ENCODE peak calls at places on chromosome 14, in seven cellular contexts. I is NCI-H2081; H is esophagus squamous epithelium; Q is EL; A is DND-41; T is activated naive CD4-positive, alpha-beta T cell treated with anti-CD3 and anti-CD28 coated beads for 36 hours; K is SK-N-SH. V is an unnamed sample.

GRCh38 chr14:51676549-51676948 is 24.8 kb downstream of the FRMD6 start:
- DNase-seq in H (no peak), I (no peak), Q (no peak), K (no peak), T (no peak), A (no peak), V (no peak)

GRCh38 chr14:35978561-35978960 is 152.4 kb downstream of the BRMS1L start:
- DNase-seq in T (no peak), I (no peak), Q (no peak), K (no peak), H (no peak), A (no peak), V (no peak)

GRCh38 chr14:61575126-61575525 is 120.2 kb upstream of the HIF1A start:
- DNase-seq in I (no peak), T (no peak), A (no peak), H (no peak), Q (no peak), K (no peak), V (no peak)

GRCh38 chr14:53273671-53274072 is 120.5 kb upstream of the DDHD1 start:
- DNase-seq in A (peak), I (no peak), T (no peak), Q (peak), H (no peak), K (no peak), V (no peak)

GRCh38 chr14:104923596-104924420 is 871 bp upstream of the PLD4 start:
- DNase-seq in K (no peak), A (no peak), Q (no peak), I (no peak), H (no peak), T (no peak), V (peak)

GRCh38 chr14:65704850-65705249 is 292.3 kb downstream of the FUT8 start:
- DNase-seq in Q (no peak), A (no peak), K (no peak), H (no peak), T (peak), I (no peak), V (no peak)

GRCh38 chr14:20781805-20782204 is 737 bp downstream of the RNASE6 start:
- DNase-seq in H (no peak), A (peak), T (peak), I (no peak), Q (no peak), K (no peak), V (no peak)

GRCh38 chr14:76113691-76114090 is 38.0 kb upstream of the GPATCH2L start:
- DNase-seq in T (no peak), I (no peak), Q (no peak), A (no peak), H (no peak), K (no peak), V (no peak)

GRCh38 chr14:103209054-103209453 is 85.8 kb downstream of the TNFAIP2 start:
- DNase-seq in A (no peak), H (no peak), K (peak), I (no peak), T (no peak), Q (no peak), V (no peak)

GRCh38 chr14:77436042-77436441 is 12.7 kb upstream of the NOXRED1 start:
- DNase-seq in A (no peak), H (no peak), T (no peak), K (no peak), Q (peak), I (no peak), V (no peak)

GRCh38 chr14:22987291-22987690 is 4.9 kb upstream of the AJUBA start:
- DNase-seq in A (no peak), H (no peak), T (no peak), I (no peak), Q (no peak), K (no peak), V (no peak)

GRCh38 chr14:95434161-95434560 is 82.3 kb downstream of the SYNE3 start:
- DNase-seq in H (no peak), Q (no peak), I (no peak), K (no peak), A (no peak), T (no peak), V (no peak)

GRCh38 chr14:24418492-24418873 is 11.0 kb downstream of the CBLN3 start:
- DNase-seq in I (no peak), A (no peak), H (no peak), T (no peak), K (no peak), Q (no peak), V (no peak)

GRCh38 chr14:101175731-101176534 is 272.4 kb upstream of the RTL1 start:
- DNase-seq in H (no peak), I (no peak), T (no peak), A (no peak), Q (no peak), K (peak), V (peak)

GRCh38 chr14:56211124-56211523 is 92.9 kb downstream of the PELI2 start:
- DNase-seq in H (no peak), K (no peak), T (no peak), A (no peak), Q (no peak), I (no peak), V (no peak)

GRCh38 chr14:41986726-41987125 is 380.1 kb downstream of the LRFN5 start:
- DNase-seq in H (no peak), T (no peak), A (no peak), Q (no peak), I (no peak), K (no peak), V (no peak)

GRCh38 chr14:78974691-78975090 is 804.5 kb downstream of the NRXN3 start:
- DNase-seq in I (no peak), T (no peak), Q (peak), A (no peak), H (no peak), K (no peak), V (no peak)

GRCh38 chr14:55028066-55028465 is 1.0 kb downstream of the SOCS4 start:
- DNase-seq in I (no peak), Q (no peak), A (no peak), H (no peak), T (no peak), K (peak), V (no peak)

GRCh38 chr14:24351517-24351916 is 11.7 kb upstream of the RIPK3 start:
- DNase-seq in I (no peak), K (no peak), H (no peak), A (no peak), Q (peak), T (no peak), V (no peak)

GRCh38 chr14:58238252-58239247 is 6.1 kb upstream of the PSMA3 start:
- DNase-seq in I (no peak), K (no peak), T (peak), A (no peak), H (no peak), Q (peak), V (no peak)

GRCh38 chr14:99546230-99546879 is 57.7 kb downstream of the CCDC85C start:
- DNase-seq in K (peak), I (no peak), A (no peak), H (no peak), T (no peak), Q (no peak), V (no peak)

GRCh38 chr14:106489112-106489881 is 962.9 kb downstream of the TMEM121 start:
- DNase-seq in Q (no peak), H (no peak), T (peak), K (no peak), A (no peak), I (no peak), V (no peak)

GRCh38 chr14:61233436-61233956 is 47.6 kb downstream of the TMEM30B start:
- DNase-seq in K (no peak), I (no peak), H (no peak), A (no peak), Q (no peak), T (peak), V (no peak)

GRCh38 chr14:62662811-62663477 is 382.3 kb downstream of the KCNH5 start:
- DNase-seq in H (no peak), T (no peak), A (no peak), Q (no peak), I (no peak), K (no peak), V (no peak)

GRCh38 chr14:52988153-52988552 is 37.3 kb upstream of the FERMT2 start:
- DNase-seq in A (no peak), T (no peak), Q (no peak), H (no peak), I (no peak), K (no peak), V (no peak)

GRCh38 chr14:96091941-96092411 is 52.8 kb downstream of the C14orf132 start:
- DNase-seq in Q (peak), K (no peak), T (no peak), I (no peak), H (no peak), A (no peak), V (no peak)

GRCh38 chr14:76084374-76084773 is 67.3 kb upstream of the GPATCH2L start:
- DNase-seq in Q (no peak), T (no peak), H (no peak), A (no peak), K (no peak), I (no peak), V (no peak)

GRCh38 chr14:32366995-32367394 is 37.9 kb downstream of the AKAP6 start:
- DNase-seq in A (no peak), T (no peak), H (no peak), I (no peak), K (no peak), Q (no peak), V (no peak)

GRCh38 chr14:89457007-89457406 is 40.0 kb upstream of the FOXN3 start:
- DNase-seq in K (no peak), A (no peak), Q (no peak), H (no peak), T (no peak), I (no peak), V (no peak)

GRCh38 chr14:69818760-69819191 is 21.7 kb upstream of the SLC10A1 start:
- DNase-seq in H (peak), Q (peak), K (peak), I (peak), T (peak), A (peak), V (no peak)

GRCh38 chr14:68145539-68145938 is 326.0 kb downstream of the RAD51B start:
- DNase-seq in T (no peak), I (no peak), A (no peak), Q (no peak), K (no peak), H (no peak), V (no peak)

GRCh38 chr14:61033851-61034250 is 52.8 kb downstream of the SLC38A6 start:
- DNase-seq in A (no peak), Q (peak), K (no peak), T (no peak), H (no peak), I (no peak), V (no peak)

GRCh38 chr14:92513966-92514843 is 624 bp downstream of the RIN3 start:
- DNase-seq in I (no peak), A (no peak), T (peak), Q (peak), H (no peak), K (no peak), V (no peak)

GRCh38 chr14:34981743-34982420 is 910 bp upstream of the SRP54 start:
- DNase-seq in H (no peak), Q (no peak), A (peak), I (no peak), T (peak), K (peak), V (no peak)

GRCh38 chr14:31909977-31910376 is 167.1 kb upstream of the ARHGAP5 start:
- DNase-seq in T (no peak), H (no peak), I (no peak), K (no peak), Q (no peak), A (no peak), V (no peak)